ENCODE peak calls at places on chromosomes 6 and 20, in four cellular contexts. One of them, this sample, is unnamed.

GRCh38 chr20:6756961-6757595 is 10.4 kb upstream of the BMP2 start:
- DNase-seq in cardiac muscle cell: no peak
- DNase-seq in esophagus squamous epithelium: no peak
- DNase-seq in body of pancreas: peak; percentile 31
- DNase-seq in this sample: no peak

GRCh38 chr20:33209789-33210188 is 7.4 kb upstream of the BPIFA3 start:
- DNase-seq in esophagus squamous epithelium: no peak
- DNase-seq in body of pancreas: peak; percentile 81
- DNase-seq in cardiac muscle cell: peak; percentile 93
- DNase-seq in this sample: no peak

GRCh38 chr20:3563548-3564177 is 92.8 kb downstream of the ATRN start:
- DNase-seq in cardiac muscle cell: peak; percentile 45
- DNase-seq in body of pancreas: no peak
- DNase-seq in esophagus squamous epithelium: no peak
- DNase-seq in this sample: peak; percentile 10

GRCh38 chr6:43052842-43053544 is 658 bp downstream of the CUL7 start:
- DNase-seq in body of pancreas: peak; percentile 43
- DNase-seq in cardiac muscle cell: peak; percentile 34
- DNase-seq in esophagus squamous epithelium: no peak
- DNase-seq in this sample: no peak

GRCh38 chr6:168623736-168624135 is 182.8 kb downstream of the SMOC2 start:
- DNase-seq in esophagus squamous epithelium: no peak
- DNase-seq in cardiac muscle cell: no peak
- DNase-seq in body of pancreas: no peak
- DNase-seq in this sample: no peak

GRCh38 chr6:131756039-131756438 is 45.2 kb upstream of the CTAGE9 start:
- DNase-seq in esophagus squamous epithelium: no peak
- DNase-seq in cardiac muscle cell: no peak
- DNase-seq in body of pancreas: no peak
- DNase-seq in this sample: no peak

GRCh38 chr6:31420546-31420945 is 17.2 kb downstream of the MICA start:
- DNase-seq in body of pancreas: no peak
- DNase-seq in esophagus squamous epithelium: no peak
- DNase-seq in cardiac muscle cell: no peak
- DNase-seq in this sample: no peak

GRCh38 chr20:58495623-58496428 is 19.4 kb downstream of the APCDD1L start:
- DNase-seq in body of pancreas: no peak
- DNase-seq in cardiac muscle cell: no peak
- DNase-seq in esophagus squamous epithelium: no peak
- DNase-seq in this sample: no peak

GRCh38 chr20:39364320-39364719 is 402.2 kb downstream of the DHX35 start:
- DNase-seq in esophagus squamous epithelium: no peak
- DNase-seq in body of pancreas: no peak
- DNase-seq in cardiac muscle cell: no peak
- DNase-seq in this sample: no peak

GRCh38 chr20:49747707-49748524 is 34.2 kb upstream of the B4GALT5 start:
- DNase-seq in cardiac muscle cell: no peak
- DNase-seq in esophagus squamous epithelium: no peak
- DNase-seq in body of pancreas: peak; percentile 52
- DNase-seq in this sample: no peak

GRCh38 chr6:162119349-162119748 is 608.2 kb downstream of the PRKN start:
- DNase-seq in body of pancreas: no peak
- DNase-seq in cardiac muscle cell: no peak
- DNase-seq in esophagus squamous epithelium: no peak
- DNase-seq in this sample: no peak

GRCh38 chr6:146892613-146893401 is 294.0 kb downstream of the ADGB start:
- DNase-seq in cardiac muscle cell: no peak
- DNase-seq in body of pancreas: no peak
- DNase-seq in esophagus squamous epithelium: no peak
- DNase-seq in this sample: peak; percentile 67

GRCh38 chr20:50680106-50680960 is 11.0 kb downstream of the RIPOR3 start:
- DNase-seq in esophagus squamous epithelium: no peak
- DNase-seq in cardiac muscle cell: no peak
- DNase-seq in body of pancreas: peak; percentile 71
- DNase-seq in this sample: no peak

GRCh38 chr6:25774120-25774730 is 19.7 kb downstream of the SLC17A4 start:
- DNase-seq in body of pancreas: no peak
- DNase-seq in esophagus squamous epithelium: no peak
- DNase-seq in cardiac muscle cell: peak; percentile 11
- DNase-seq in this sample: no peak

GRCh38 chr6:111540971-111541719 is 58.1 kb upstream of the REV3L start:
- DNase-seq in cardiac muscle cell: no peak
- DNase-seq in esophagus squamous epithelium: no peak
- DNase-seq in body of pancreas: no peak
- DNase-seq in this sample: no peak

GRCh38 chr6:14888575-14889000 is 357.3 kb upstream of the JARID2 start:
- DNase-seq in esophagus squamous epithelium: no peak
- DNase-seq in body of pancreas: no peak
- DNase-seq in cardiac muscle cell: no peak
- DNase-seq in this sample: no peak

GRCh38 chr6:110708295-110708965 is 106.8 kb downstream of the CDK19 start:
- DNase-seq in esophagus squamous epithelium: no peak
- DNase-seq in body of pancreas: no peak
- DNase-seq in cardiac muscle cell: no peak
- DNase-seq in this sample: peak; percentile 36

GRCh38 chr20:37836926-37837325 is 66.0 kb upstream of the VSTM2L start:
- DNase-seq in cardiac muscle cell: no peak
- DNase-seq in esophagus squamous epithelium: no peak
- DNase-seq in body of pancreas: no peak
- DNase-seq in this sample: no peak

GRCh38 chr6:88650029-88650619 is 313.3 kb downstream of the RNGTT start:
- DNase-seq in body of pancreas: no peak
- DNase-seq in esophagus squamous epithelium: no peak
- DNase-seq in cardiac muscle cell: no peak
- DNase-seq in this sample: peak; percentile 77

GRCh38 chr6:141969201-141969600 is 163.5 kb upstream of the GJE1 start:
- DNase-seq in cardiac muscle cell: no peak
- DNase-seq in esophagus squamous epithelium: no peak
- DNase-seq in body of pancreas: no peak
- DNase-seq in this sample: no peak

GRCh38 chr6:56794421-56794820 is 151.7 kb upstream of the DST start:
- DNase-seq in esophagus squamous epithelium: no peak
- DNase-seq in body of pancreas: no peak
- DNase-seq in cardiac muscle cell: no peak
- DNase-seq in this sample: no peak

GRCh38 chr6:111871207-111871606 is 2.0 kb downstream of the FYN start:
- DNase-seq in body of pancreas: no peak
- DNase-seq in esophagus squamous epithelium: no peak
- DNase-seq in cardiac muscle cell: no peak
- DNase-seq in this sample: no peak

GRCh38 chr6:2110504-2110903 is 134.9 kb downstream of the GMDS start:
- DNase-seq in esophagus squamous epithelium: no peak
- DNase-seq in body of pancreas: no peak
- DNase-seq in cardiac muscle cell: no peak
- DNase-seq in this sample: no peak

GRCh38 chr6:169224185-169224695 is 29.4 kb downstream of the THBS2 start:
- DNase-seq in body of pancreas: no peak
- DNase-seq in cardiac muscle cell: no peak
- DNase-seq in esophagus squamous epithelium: no peak
- DNase-seq in this sample: no peak

GRCh38 chr6:6790891-6791290 is 202.4 kb downstream of the LY86 start:
- DNase-seq in esophagus squamous epithelium: no peak
- DNase-seq in cardiac muscle cell: no peak
- DNase-seq in body of pancreas: no peak
- DNase-seq in this sample: no peak

GRCh38 chr6:45001663-45002062 is 326.5 kb upstream of the RUNX2 start:
- DNase-seq in esophagus squamous epithelium: no peak
- DNase-seq in cardiac muscle cell: no peak
- DNase-seq in body of pancreas: no peak
- DNase-seq in this sample: no peak

GRCh38 chr6:81938014-81938761 is 185.7 kb upstream of the TENT5A start:
- DNase-seq in esophagus squamous epithelium: no peak
- DNase-seq in body of pancreas: no peak
- DNase-seq in cardiac muscle cell: no peak
- DNase-seq in this sample: peak; percentile 64

GRCh38 chr20:33093582-33093981 is 14.1 kb downstream of the BPIFB4 start:
- DNase-seq in cardiac muscle cell: no peak
- DNase-seq in esophagus squamous epithelium: no peak
- DNase-seq in body of pancreas: no peak
- DNase-seq in this sample: no peak

GRCh38 chr6:93086351-93086750 is 333.0 kb downstream of the EPHA7 start:
- DNase-seq in body of pancreas: no peak
- DNase-seq in esophagus squamous epithelium: no peak
- DNase-seq in cardiac muscle cell: no peak
- DNase-seq in this sample: no peak

GRCh38 chr20:58274384-58274783 is 35.1 kb upstream of the RAB22A start:
- DNase-seq in esophagus squamous epithelium: no peak
- DNase-seq in cardiac muscle cell: no peak
- DNase-seq in body of pancreas: no peak
- DNase-seq in this sample: no peak

GRCh38 chr20:50595433-50595895 is 85.3 kb downstream of the PTPN1 start:
- DNase-seq in cardiac muscle cell: no peak
- DNase-seq in esophagus squamous epithelium: no peak
- DNase-seq in body of pancreas: no peak
- DNase-seq in this sample: no peak

GRCh38 chr6:53624491-53624890 is 41.1 kb downstream of the KLHL31 start:
- DNase-seq in cardiac muscle cell: no peak
- DNase-seq in body of pancreas: no peak
- DNase-seq in esophagus squamous epithelium: no peak
- DNase-seq in this sample: no peak

GRCh38 chr6:74222768-74223321 is 526.8 kb downstream of the CD109 start:
- DNase-seq in esophagus squamous epithelium: no peak
- DNase-seq in cardiac muscle cell: no peak
- DNase-seq in body of pancreas: no peak
- DNase-seq in this sample: no peak

GRCh38 chr6:30508890-30509736 is 19.8 kb downstream of the HLA-E start:
- DNase-seq in cardiac muscle cell: no peak
- DNase-seq in esophagus squamous epithelium: no peak
- DNase-seq in body of pancreas: no peak
- DNase-seq in this sample: no peak

GRCh38 chr6:41028618-41029486 is 10.2 kb downstream of the UNC5CL start:
- DNase-seq in esophagus squamous epithelium: no peak
- DNase-seq in cardiac muscle cell: peak; percentile 42
- DNase-seq in body of pancreas: no peak
- DNase-seq in this sample: no peak

DNA sequence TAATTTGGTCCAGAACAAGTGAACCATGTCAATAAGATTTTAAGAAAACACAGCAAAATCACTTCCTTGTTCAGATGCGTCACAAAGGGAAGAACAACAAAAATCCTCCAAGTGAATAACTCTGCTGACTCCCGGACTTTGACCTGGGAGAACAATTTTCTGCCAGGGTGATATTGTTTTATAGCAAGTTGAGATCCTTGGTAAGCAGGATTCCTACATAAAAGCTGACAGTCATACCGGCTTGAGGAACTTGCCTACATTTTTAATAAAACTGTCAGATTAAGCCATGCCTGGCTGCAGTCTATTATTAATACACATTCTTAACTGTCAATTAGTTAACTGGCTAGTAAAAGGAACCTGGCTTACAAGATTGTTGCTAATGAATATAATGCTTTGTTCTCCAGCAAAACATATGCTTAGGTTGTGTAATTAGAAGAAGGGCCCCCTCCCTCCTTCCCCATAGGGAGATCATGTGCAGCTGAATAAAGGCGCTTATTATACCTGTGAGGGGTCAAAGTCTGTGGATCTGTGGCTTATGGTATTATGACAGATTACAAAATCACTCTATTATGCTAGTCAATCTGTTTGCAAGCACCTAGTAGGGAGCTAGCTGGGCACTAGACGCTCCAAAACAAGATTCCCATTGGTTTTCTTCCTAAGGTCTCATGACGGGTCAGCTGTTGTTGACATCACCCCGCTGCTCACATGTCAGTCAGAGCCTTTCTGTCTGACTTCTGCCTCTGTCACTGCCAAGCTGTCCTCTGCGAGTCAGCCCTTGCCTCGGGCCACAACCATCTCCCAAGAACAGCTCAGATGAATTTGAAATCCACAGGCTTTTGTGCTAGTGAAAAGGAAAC is 44.6 kb upstream of the SEC63 start:
- DNase-seq in cardiac muscle cell: no peak
- DNase-seq in body of pancreas: peak; percentile 47
- DNase-seq in esophagus squamous epithelium: no peak
- DNase-seq in this sample: no peak
- H3K4me3 ChIP-seq in cardiac muscle cell: no peak overlapping the region
- H3K4me3 ChIP-seq in body of pancreas: no peak overlapping the region
- H3K4me3 ChIP-seq in esophagus squamous epithelium: no peak overlapping the region
- H3K4me3 ChIP-seq in this sample: no peak overlapping the region

DNA sequence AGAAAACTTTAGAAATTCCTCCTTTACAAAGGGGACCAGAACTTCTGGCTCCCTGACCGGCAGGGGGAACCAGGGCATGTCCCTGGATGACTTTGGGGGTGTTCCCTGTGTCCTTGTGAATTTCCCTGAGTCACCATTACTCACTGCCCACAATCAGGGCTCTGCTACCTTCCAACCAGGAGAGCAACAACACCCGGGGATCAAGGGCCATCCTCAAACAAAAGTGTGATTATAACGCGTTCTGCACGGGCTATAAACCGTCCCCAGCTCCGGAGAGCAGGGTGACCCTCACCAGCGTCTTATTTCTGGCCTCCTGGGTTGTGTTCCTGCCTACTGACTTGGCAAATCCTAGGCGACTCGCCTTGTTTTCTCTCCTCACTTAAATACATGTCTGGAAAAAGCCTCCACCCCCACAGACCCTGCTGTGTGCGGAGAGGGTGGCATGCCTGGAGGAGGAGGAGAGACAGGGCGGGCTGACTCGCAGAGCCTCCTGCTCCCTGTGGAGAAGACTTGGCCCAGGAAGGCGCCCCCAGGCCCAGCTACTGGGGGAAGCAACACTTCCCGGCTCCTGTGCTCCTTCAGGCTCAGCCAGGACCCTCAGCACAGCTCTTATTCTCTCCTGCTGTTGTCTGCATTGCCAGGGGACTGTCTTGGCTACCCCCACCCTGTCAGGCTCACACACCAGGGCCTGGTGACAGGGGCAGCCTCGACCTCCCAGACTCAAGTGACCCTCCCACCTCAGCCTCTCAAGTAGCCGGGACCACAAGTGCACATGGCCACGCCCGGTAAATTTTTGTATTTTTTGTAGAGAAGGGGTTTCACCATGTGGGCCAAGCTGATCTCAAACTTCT is 54.1 kb downstream of the FGD2 start:
- DNase-seq in cardiac muscle cell: peak; percentile 70
- DNase-seq in body of pancreas: peak; percentile 30
- DNase-seq in esophagus squamous epithelium: no peak
- DNase-seq in this sample: peak; percentile 80
- TF ChIP-seq CTCF in cardiac muscle cell: peak; percentile 78
- TF ChIP-seq CTCF in body of pancreas: peak; percentile 13
- TF ChIP-seq CTCF in esophagus squamous epithelium: peak; percentile 64
- TF ChIP-seq CTCF in this sample: peak; percentile 77

GRCh38 chr6:157224957-157225574 is 98.3 kb downstream of the TMEM242 start:
- DNase-seq in cardiac muscle cell: no peak
- DNase-seq in body of pancreas: no peak
- DNase-seq in esophagus squamous epithelium: no peak
- DNase-seq in this sample: no peak
- H3K4me3 ChIP-seq in cardiac muscle cell: no peak overlapping the region
- H3K4me3 ChIP-seq in body of pancreas: no peak overlapping the region
- H3K4me3 ChIP-seq in esophagus squamous epithelium: no peak overlapping the region
- H3K4me3 ChIP-seq in this sample: no peak overlapping the region

DNA sequence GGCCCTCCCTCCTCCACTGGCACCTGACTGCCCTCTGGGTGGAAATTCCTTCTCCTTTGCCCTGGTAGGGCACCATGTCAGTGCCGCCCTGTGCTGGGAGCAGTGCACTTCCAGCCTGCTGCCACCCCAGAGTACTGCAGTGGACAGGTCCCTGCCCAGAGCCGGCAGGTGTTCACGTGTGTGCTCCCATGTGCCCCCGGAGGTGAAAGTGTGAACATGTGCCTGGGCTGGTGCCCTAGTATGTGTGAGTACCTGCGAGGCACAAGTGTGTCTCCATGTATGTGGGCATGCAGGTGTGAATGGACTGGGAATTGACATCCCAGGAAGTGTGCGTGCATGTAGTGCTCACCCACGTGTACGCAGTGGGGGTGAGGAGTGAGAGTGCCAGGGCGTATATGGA is 29.4 kb downstream of the SDCBP2 start:
- DNase-seq in body of pancreas: no peak
- DNase-seq in cardiac muscle cell: peak; percentile 16
- DNase-seq in esophagus squamous epithelium: no peak
- DNase-seq in this sample: no peak
- TF ChIP-seq CTCF in body of pancreas: peak; percentile 16
- TF ChIP-seq CTCF in cardiac muscle cell: peak; percentile 9
- TF ChIP-seq CTCF in esophagus squamous epithelium: no peak
- TF ChIP-seq CTCF in this sample: no peak